ENCODE peak calls at places on chromosomes 4 and X, in seven cellular contexts. C is germinal center; P is stimulated activated naive CD8-positive, alpha-beta T cell treated with anti-CD3 and anti-CD28 coated beads, Interleukin-15, Interleukin-2, amounts not matched to agents 100 U/mL and 50 U/mL, for 24 hours; Y is hippocampal formation; T is H1; H is activated naive CD4-positive, alpha-beta T cell treated with anti-CD3 and anti-CD28 coated beads, Interleukin-2, amount 10 ng/mL, durations not matched to agents 7 days and 5 days; K is coronary artery. I is an unnamed sample.

GRCh38 chrX:24846551-24847170 is 152.9 kb downstream of the POLA1 start:
- DNase-seq in P (no peak), T (no peak), C (no peak), K (no peak), Y (no peak), H (no peak), I (no peak)

GRCh38 chr4:122012735-122013134 is 60.9 kb upstream of the TRPC3 start:
- DNase-seq in Y (no peak), K (no peak), P (no peak), C (no peak), T (no peak), H (no peak), I (no peak)

GRCh38 chrX:29992083-29992482 is 223.3 kb upstream of the MAGEB2 start:
- DNase-seq in Y (no peak), H (no peak), T (no peak), C (no peak), K (no peak), P (no peak), I (no peak)

GRCh38 chrX:118231464-118231863 is 114.4 kb upstream of the WDR44 start:
- DNase-seq in Y (no peak), K (no peak), P (no peak), H (no peak), T (no peak), C (no peak), I (no peak)

GRCh38 chr4:103074598-103075434 is 1.7 kb downstream of the SLC9B2 start:
- DNase-seq in P (no peak), Y (no peak), T (no peak), K (no peak), C (peak), H (no peak), I (peak)

GRCh38 chr4:103443324-103443723 is 245.2 kb upstream of the CENPE start:
- DNase-seq in K (no peak), Y (no peak), C (no peak), T (no peak), H (no peak), P (no peak), I (peak)

GRCh38 chr4:142563682-142564291 is 282.3 kb downstream of the INPP4B start:
- DNase-seq in T (no peak), H (no peak), Y (no peak), P (no peak), C (no peak), K (no peak), I (no peak)

GRCh38 chrX:129622757-129623301 is 31.9 kb downstream of the APLN start:
- DNase-seq in P (no peak), K (no peak), H (no peak), Y (no peak), C (no peak), T (peak), I (no peak)

GRCh38 chr4:74056858-74057562 is 18.5 kb upstream of the CXCL3 start:
- DNase-seq in H (no peak), P (no peak), Y (no peak), C (no peak), K (no peak), T (no peak), I (no peak)